ENCODE peak calls at places on chromosomes 6 and 20, in ten cellular contexts. One of them, this sample, is unnamed.

GRCh38 chr6:37741757-37742400 is 44.2 kb upstream of the MDGA1 start:
- DNase-seq in osteocyte: no peak
- DNase-seq in foreskin fibroblast: no peak
- DNase-seq in mesenteric fat pad: no peak
- DNase-seq in ascending aorta: no peak
- DNase-seq in neural crest cell: peak
- DNase-seq in activated gamma-delta T cell treated with Interleukin-2 at 50 U/mL for 16 hours: no peak
- DNase-seq in AG08395: peak
- DNase-seq in erythroblast: no peak
- DNase-seq in spleen: no peak
- DNase-seq in this sample: no peak

GRCh38 chr6:139744891-139745290 is 370.4 kb upstream of the CITED2 start:
- DNase-seq in neural crest cell: no peak
- DNase-seq in activated gamma-delta T cell treated with Interleukin-2 at 50 U/mL for 16 hours: no peak
- DNase-seq in foreskin fibroblast: no peak
- DNase-seq in osteocyte: no peak
- DNase-seq in spleen: no peak
- DNase-seq in ascending aorta: no peak
- DNase-seq in AG08395: no peak
- DNase-seq in mesenteric fat pad: no peak
- DNase-seq in erythroblast: no peak
- DNase-seq in this sample: no peak

GRCh38 chr20:53208110-53208908 is 236.2 kb downstream of the TSHZ2 start:
- DNase-seq in activated gamma-delta T cell treated with Interleukin-2 at 50 U/mL for 16 hours: no peak
- DNase-seq in foreskin fibroblast: no peak
- DNase-seq in osteocyte: no peak
- DNase-seq in mesenteric fat pad: no peak
- DNase-seq in neural crest cell: peak
- DNase-seq in spleen: no peak
- DNase-seq in ascending aorta: no peak
- DNase-seq in erythroblast: peak
- DNase-seq in AG08395: no peak
- DNase-seq in this sample: no peak

GRCh38 chr6:130675072-130675471 is 152.1 kb upstream of the SMLR1 start:
- DNase-seq in activated gamma-delta T cell treated with Interleukin-2 at 50 U/mL for 16 hours: no peak
- DNase-seq in foreskin fibroblast: peak
- DNase-seq in spleen: no peak
- DNase-seq in ascending aorta: no peak
- DNase-seq in AG08395: no peak
- DNase-seq in osteocyte: no peak
- DNase-seq in mesenteric fat pad: no peak
- DNase-seq in neural crest cell: no peak
- DNase-seq in erythroblast: peak
- DNase-seq in this sample: no peak

GRCh38 chr6:105300090-105300489 is 102.8 kb downstream of the PREP start:
- DNase-seq in mesenteric fat pad: no peak
- DNase-seq in erythroblast: no peak
- DNase-seq in neural crest cell: no peak
- DNase-seq in foreskin fibroblast: peak
- DNase-seq in spleen: no peak
- DNase-seq in ascending aorta: no peak
- DNase-seq in AG08395: peak
- DNase-seq in activated gamma-delta T cell treated with Interleukin-2 at 50 U/mL for 16 hours: no peak
- DNase-seq in osteocyte: no peak
- DNase-seq in this sample: no peak

GRCh38 chr20:2865630-2866029 is 7.7 kb upstream of the PTPRA start:
- DNase-seq in mesenteric fat pad: no peak
- DNase-seq in erythroblast: no peak
- DNase-seq in spleen: no peak
- DNase-seq in activated gamma-delta T cell treated with Interleukin-2 at 50 U/mL for 16 hours: no peak
- DNase-seq in AG08395: no peak
- DNase-seq in ascending aorta: no peak
- DNase-seq in foreskin fibroblast: no peak
- DNase-seq in osteocyte: no peak
- DNase-seq in neural crest cell: no peak
- DNase-seq in this sample: no peak

GRCh38 chr20:35125753-35126152 is 21.4 kb downstream of the EDEM2 start:
- DNase-seq in neural crest cell: no peak
- DNase-seq in activated gamma-delta T cell treated with Interleukin-2 at 50 U/mL for 16 hours: no peak
- DNase-seq in AG08395: no peak
- DNase-seq in erythroblast: no peak
- DNase-seq in spleen: no peak
- DNase-seq in osteocyte: no peak
- DNase-seq in mesenteric fat pad: no peak
- DNase-seq in foreskin fibroblast: no peak
- DNase-seq in ascending aorta: no peak
- DNase-seq in this sample: no peak

GRCh38 chr6:3026811-3027626 is 27.3 kb downstream of the NQO2 start:
- DNase-seq in foreskin fibroblast: no peak
- DNase-seq in spleen: no peak
- DNase-seq in ascending aorta: no peak
- DNase-seq in neural crest cell: no peak
- DNase-seq in osteocyte: no peak
- DNase-seq in activated gamma-delta T cell treated with Interleukin-2 at 50 U/mL for 16 hours: peak
- DNase-seq in AG08395: no peak
- DNase-seq in erythroblast: peak
- DNase-seq in mesenteric fat pad: no peak
- DNase-seq in this sample: peak

GRCh38 chr6:169220068-169220964 is 33.3 kb downstream of the THBS2 start:
- DNase-seq in osteocyte: peak
- DNase-seq in mesenteric fat pad: peak
- DNase-seq in activated gamma-delta T cell treated with Interleukin-2 at 50 U/mL for 16 hours: no peak
- DNase-seq in AG08395: no peak
- DNase-seq in spleen: no peak
- DNase-seq in neural crest cell: no peak
- DNase-seq in erythroblast: no peak
- DNase-seq in ascending aorta: no peak
- DNase-seq in foreskin fibroblast: no peak
- DNase-seq in this sample: no peak

GRCh38 chr20:57879437-57880115 is 169.8 kb upstream of the PMEPA1 start:
- DNase-seq in spleen: no peak
- DNase-seq in ascending aorta: no peak
- DNase-seq in activated gamma-delta T cell treated with Interleukin-2 at 50 U/mL for 16 hours: no peak
- DNase-seq in AG08395: no peak
- DNase-seq in erythroblast: no peak
- DNase-seq in neural crest cell: no peak
- DNase-seq in foreskin fibroblast: no peak
- DNase-seq in osteocyte: peak
- DNase-seq in mesenteric fat pad: no peak
- DNase-seq in this sample: no peak